ENCODE peak calls at places on chromosomes 7 and 10, in six cellular contexts. O is endothelial cell, L is tibial artery, E is AG09319, C is SHP77, B is sigmoid colon. F is an unnamed sample.

GRCh38 chr7:92750961-92751360 is 85.4 kb downstream of the CDK6 start:
- DNase-seq in O (no peak), L (no peak), E (no peak), C (no peak), B (no peak), F (no peak)

GRCh38 chr7:7681191-7681935 is 37.0 kb downstream of the RPA3 start:
- DNase-seq in O (peak; percentile 21), L (peak; percentile 41), E (peak; percentile 28), C (peak; percentile 74), B (no peak), F (peak; percentile 82)

GRCh38 chr10:102652170-102652926 is 8.1 kb downstream of the TRIM8 start:
- DNase-seq in O (no peak), L (no peak), E (no peak), C (no peak), B (no peak), F (no peak)

GRCh38 chr7:151756076-151756731 is 120.7 kb downstream of the PRKAG2 start:
- DNase-seq in O (no peak), L (no peak), E (no peak), C (no peak), B (no peak), F (no peak)

GRCh38 chr10:78457804-78458483 is 424.3 kb downstream of the RPS24 start:
- DNase-seq in O (no peak), L (no peak), E (peak; percentile 22), C (no peak), B (peak; percentile 13), F (no peak)

GRCh38 chr7:47535704-47536628 is 45.9 kb downstream of the TNS3 start:
- DNase-seq in O (no peak), L (peak; percentile 12), E (no peak), C (no peak), B (no peak), F (no peak)

GRCh38 chr7:43454936-43455518 is 127.9 kb upstream of the STK17A start:
- DNase-seq in O (no peak), L (no peak), E (no peak), C (peak; percentile 24), B (no peak), F (no peak)

GRCh38 chr7:39672176-39672575 is 48.8 kb downstream of the RALA start:
- DNase-seq in O (no peak), L (no peak), E (no peak), C (no peak), B (no peak), F (no peak)

GRCh38 chr10:4543943-4544540 is 282.0 kb upstream of the AKR1E2 start:
- DNase-seq in O (no peak), L (no peak), E (no peak), C (no peak), B (no peak), F (no peak)

GRCh38 chr10:69929575-69929974 is 123.1 kb upstream of the MACROH2A2 start:
- DNase-seq in O (no peak), L (no peak), E (no peak), C (no peak), B (no peak), F (no peak)

GRCh38 chr7:131010714-131011436 is 276.9 kb upstream of the KLF14 start:
- DNase-seq in O (no peak), L (no peak), E (no peak), C (no peak), B (no peak), F (no peak)

GRCh38 chr10:5125315-5126044 is 31.3 kb downstream of the AKR1C3 start:
- DNase-seq in O (no peak), L (no peak), E (no peak), C (no peak), B (no peak), F (no peak)

GRCh38 chr7:30412810-30413504 is 65.6 kb downstream of the NOD1 start:
- DNase-seq in O (peak; percentile 35), L (peak; percentile 35), E (peak; percentile 67), C (peak; percentile 81), B (no peak), F (peak; percentile 12)

GRCh38 chr7:98334077-98334476 is 52.6 kb downstream of the BRI3 start:
- DNase-seq in O (no peak), L (no peak), E (no peak), C (no peak), B (no peak), F (no peak)

GRCh38 chr7:159026271-159027047 is 118.2 kb downstream of the VIPR2 start:
- DNase-seq in O (no peak), L (peak; percentile 7), E (no peak), C (no peak), B (peak; percentile 67), F (no peak)

GRCh38 chr7:99258501-99258900 is 14.1 kb upstream of the MYH16 start:
- DNase-seq in O (no peak), L (no peak), E (no peak), C (no peak), B (no peak), F (no peak)

GRCh38 chr7:428896-429827 is 90.5 kb downstream of the PDGFA start:
- DNase-seq in O (no peak), L (no peak), E (no peak), C (no peak), B (no peak), F (no peak)

GRCh38 chr7:44212581-44213184 is 11.9 kb downstream of the YKT6 start:
- DNase-seq in O (no peak), L (no peak), E (no peak), C (no peak), B (peak; percentile 35), F (no peak)

GRCh38 chr7:22660732-22661131 is 66.3 kb upstream of the IL6 start:
- DNase-seq in O (no peak), L (no peak), E (no peak), C (peak; percentile 10), B (no peak), F (no peak)

GRCh38 chr10:17241611-17242333 is 13.7 kb downstream of the VIM start:
- DNase-seq in O (no peak), L (no peak), E (no peak), C (no peak), B (no peak), F (no peak)

GRCh38 chr7:28956608-28957063 is 1.5 kb downstream of the TRIL start:
- DNase-seq in O (peak; percentile 78), L (no peak), E (no peak), C (peak; percentile 42), B (peak; percentile 80), F (peak; percentile 33)

GRCh38 chr7:30421647-30422196 is 56.9 kb downstream of the NOD1 start:
- DNase-seq in O (no peak), L (no peak), E (no peak), C (no peak), B (no peak), F (no peak)

GRCh38 chr7:6497994-6498393 is 50.2 kb upstream of the DAGLB start:
- DNase-seq in O (no peak), L (no peak), E (no peak), C (no peak), B (no peak), F (no peak)

GRCh38 chr7:71885487-71885886 is 526.7 kb downstream of the CALN1 start:
- DNase-seq in O (no peak), L (no peak), E (no peak), C (no peak), B (no peak), F (no peak)

GRCh38 chr10:110871236-110872084 is at the start of gene PDCD4:
- DNase-seq in O (peak; percentile 100), L (peak; percentile 100), E (peak; percentile 97), C (peak; percentile 98), B (peak; percentile 100), F (peak; percentile 79)

GRCh38 chr10:24299587-24300258 is 90.8 kb downstream of the KIAA1217 start:
- DNase-seq in O (no peak), L (no peak), E (no peak), C (no peak), B (no peak), F (no peak)

GRCh38 chr10:43238462-43238861 is 28.4 kb downstream of the RASGEF1A start:
- DNase-seq in O (no peak), L (peak; percentile 7), E (no peak), C (no peak), B (peak; percentile 17), F (no peak)

GRCh38 chr7:85529197-85529596 is 342.3 kb upstream of the SEMA3D start:
- DNase-seq in O (no peak), L (no peak), E (no peak), C (no peak), B (no peak), F (no peak)

GRCh38 chr7:115475774-115476407 is 554.0 kb downstream of the MDFIC start:
- DNase-seq in O (peak; percentile 15), L (no peak), E (no peak), C (no peak), B (no peak), F (no peak)

GRCh38 chr7:26857534-26858228 is 6.7 kb downstream of the SKAP2 start:
- DNase-seq in O (peak; percentile 42), L (no peak), E (no peak), C (no peak), B (peak; percentile 64), F (no peak)

GRCh38 chr7:153939654-153940053 is 112.5 kb upstream of the DPP6 start:
- DNase-seq in O (no peak), L (no peak), E (no peak), C (no peak), B (no peak), F (no peak)

GRCh38 chr7:73314271-73314670 is 5.6 kb upstream of the NSUN5 start:
- DNase-seq in O (no peak), L (no peak), E (no peak), C (no peak), B (no peak), F (no peak)

GRCh38 chr7:137975223-137975622 is 26.7 kb downstream of the CREB3L2 start:
- DNase-seq in O (no peak), L (peak; percentile 60), E (no peak), C (no peak), B (peak; percentile 80), F (no peak)

GRCh38 chr7:133139350-133139749 is 57.5 kb upstream of the CHCHD3 start:
- DNase-seq in O (peak; percentile 58), L (no peak), E (no peak), C (no peak), B (no peak), F (no peak)

GRCh38 chr7:52851547-52851946 is 183.9 kb upstream of the POM121L12 start:
- DNase-seq in O (no peak), L (no peak), E (no peak), C (no peak), B (no peak), F (no peak)